ENCODE peak calls at places on chromosomes 12 and 14, in seven cellular contexts. R, Y, J, C, N, M and T are unnamed samples.

GRCh38 chr14:103663506-103663905 is 34.5 kb downstream of the KLC1 start:
- DNase-seq in R (no peak), Y (no peak), J (no peak), C (no peak), N (no peak), M (no peak), T (no peak)

GRCh38 chr14:36553650-36554260 is 28.7 kb downstream of the NKX2-8 start:
- DNase-seq in R (no peak), Y (peak), J (peak), C (peak), N (peak), M (no peak), T (peak)

GRCh38 chr14:91337699-91338335 is 79.8 kb downstream of the CCDC88C start:
- DNase-seq in R (no peak), Y (no peak), J (no peak), C (no peak), N (no peak), M (no peak), T (no peak)

GRCh38 chr12:9796916-9797315 is 30.4 kb upstream of the KLRF1 start:
- DNase-seq in R (no peak), Y (no peak), J (no peak), C (no peak), N (no peak), M (no peak), T (peak)

GRCh38 chr12:132638541-132639408 is 20.2 kb downstream of the P2RX2 start:
- DNase-seq in R (no peak), Y (peak), J (peak), C (no peak), N (peak), M (no peak), T (no peak)

GRCh38 chr12:89863968-89864367 is 155.3 kb upstream of the ATP2B1 start:
- DNase-seq in R (no peak), Y (no peak), J (no peak), C (no peak), N (no peak), M (no peak), T (no peak)

GRCh38 chr12:25328082-25328712 is 77.5 kb upstream of the KRAS start:
- DNase-seq in R (no peak), Y (no peak), J (peak), C (no peak), N (no peak), M (no peak), T (peak)

GRCh38 chr12:80936642-80937390 is 918 bp downstream of the LIN7A start:
- DNase-seq in R (peak), Y (peak), J (no peak), C (peak), N (peak), M (no peak), T (no peak)

GRCh38 chr12:89073027-89073398 is 279.3 kb downstream of the DUSP6 start:
- DNase-seq in R (no peak), Y (no peak), J (no peak), C (no peak), N (no peak), M (no peak), T (no peak)

GRCh38 chr14:40199101-40199500 is 766.9 kb upstream of the FBXO33 start:
- DNase-seq in R (no peak), Y (no peak), J (no peak), C (no peak), N (no peak), M (no peak), T (no peak)

GRCh38 chr12:85872497-85873091 is 1.5 kb upstream of the NTS start:
- DNase-seq in R (no peak), Y (peak), J (peak), C (peak), N (peak), M (no peak), T (peak)

GRCh38 chr12:98678236-98678945 is 33.3 kb downstream of the APAF1 start:
- DNase-seq in R (no peak), Y (no peak), J (no peak), C (no peak), N (no peak), M (no peak), T (no peak)

GRCh38 chr14:57918791-57919190 is 52.9 kb upstream of the SLC35F4 start:
- DNase-seq in R (no peak), Y (no peak), J (no peak), C (no peak), N (no peak), M (no peak), T (peak)

GRCh38 chr14:19920021-19920657 is at the start of gene OR4K5:
- DNase-seq in R (no peak), Y (no peak), J (no peak), C (no peak), N (no peak), M (no peak), T (no peak)

GRCh38 chr12:105820407-105821140 is 318.2 kb downstream of the NUAK1 start:
- DNase-seq in R (peak), Y (peak), J (no peak), C (no peak), N (no peak), M (no peak), T (peak)

GRCh38 chr14:69712637-69713088 is 54.3 kb upstream of the SRSF5 start:
- DNase-seq in R (peak), Y (no peak), J (no peak), C (peak), N (no peak), M (no peak), T (no peak)

GRCh38 chr14:38079268-38079667 is 128.4 kb upstream of the SSTR1 start:
- DNase-seq in R (no peak), Y (no peak), J (no peak), C (no peak), N (peak), M (no peak), T (no peak)

GRCh38 chr14:24259282-24260025 is 3.5 kb downstream of the TGM1 start:
- DNase-seq in R (no peak), Y (peak), J (no peak), C (peak), N (no peak), M (no peak), T (peak)

GRCh38 chr14:53217283-53217994 is 64.3 kb upstream of the DDHD1 start:
- DNase-seq in R (peak), Y (peak), J (peak), C (peak), N (peak), M (peak), T (no peak)

GRCh38 chr14:59181804-59182203 is 6.7 kb upstream of the DAAM1 start:
- DNase-seq in R (no peak), Y (no peak), J (no peak), C (no peak), N (no peak), M (no peak), T (no peak)

GRCh38 chr14:91214306-91214705 is 30.2 kb downstream of the GPR68 start:
- DNase-seq in R (no peak), Y (no peak), J (no peak), C (no peak), N (no peak), M (no peak), T (no peak)

GRCh38 chr14:44316647-44317432 is 190.2 kb downstream of the FSCB start:
- DNase-seq in R (no peak), Y (peak), J (peak), C (peak), N (peak), M (no peak), T (peak)

GRCh38 chr12:92059976-92060375 is 85.7 kb downstream of the BTG1 start:
- DNase-seq in R (no peak), Y (peak), J (no peak), C (no peak), N (no peak), M (no peak), T (no peak)

GRCh38 chr12:105933671-105934665 is 204.8 kb downstream of the NUAK1 start:
- DNase-seq in R (no peak), Y (peak), J (no peak), C (peak), N (peak), M (no peak), T (peak)

GRCh38 chr12:76878045-76878898 is 547 bp downstream of the CSRP2 start:
- DNase-seq in R (peak), Y (peak), J (no peak), C (peak), N (peak), M (no peak), T (no peak)

GRCh38 chr14:74437654-74438053 is 11.6 kb upstream of the SYNDIG1L start:
- DNase-seq in R (no peak), Y (no peak), J (no peak), C (no peak), N (no peak), M (no peak), T (no peak)